ENCODE peak calls at places on chromosomes 4 and X, in eight cellular contexts. C is MM.1S; K is CD4-positive, alpha-beta T cell; T is T-helper 1 cell; F is sigmoid colon; O is NCI-H2029; M is ELR; D is germinal center. H is an unnamed sample.

GRCh38 chr4:120850048-120850599 is 72.4 kb downstream of the PRDM5 start:
- DNase-seq in C (no peak), K (no peak), D (no peak), F (no peak), M (peak), O (no peak), T (no peak), H (peak)

GRCh38 chrX:79268788-79269187 is 98.3 kb downstream of the ITM2A start:
- DNase-seq in K (no peak), D (no peak), C (no peak), M (no peak), F (no peak), O (no peak), T (no peak), H (no peak)

GRCh38 chr4:84965558-84966381 is 720 bp downstream of the WDFY3 start:
- DNase-seq in M (peak), F (peak), C (no peak), T (no peak), K (no peak), D (peak), O (peak), H (peak)

GRCh38 chrX:2463973-2464676 is 36.7 kb downstream of the DHRSX start:
- DNase-seq in T (no peak), C (no peak), F (no peak), D (no peak), M (peak), O (no peak), K (no peak), H (no peak)

GRCh38 chr4:150385606-150386005 is 196.3 kb upstream of the MAB21L2 start:
- DNase-seq in T (no peak), O (peak), K (no peak), D (no peak), M (peak), F (no peak), C (no peak), H (peak)

GRCh38 chr4:67885727-67886126 is 1.9 kb upstream of the TMPRSS11D start:
- DNase-seq in M (peak), O (no peak), D (no peak), K (no peak), F (no peak), C (no peak), T (no peak), H (peak)

GRCh38 chrX:106707771-106708454 is 18.6 kb upstream of the RNF128 start:
- DNase-seq in C (no peak), D (no peak), K (no peak), M (peak), F (no peak), O (no peak), T (no peak), H (peak)

GRCh38 chrX:110418220-110418856 is 59.7 kb downstream of the RTL9 start:
- DNase-seq in D (no peak), M (peak), C (peak), T (no peak), O (peak), K (no peak), F (no peak), H (peak)

GRCh38 chrX:10628906-10629305 is 8.5 kb upstream of the MID1 start:
- DNase-seq in K (no peak), M (peak), C (no peak), F (no peak), O (no peak), D (no peak), T (no peak), H (peak)

GRCh38 chr4:150510176-150510875 is 71.6 kb upstream of the MAB21L2 start:
- DNase-seq in O (no peak), M (peak), C (no peak), D (no peak), F (no peak), T (no peak), K (no peak), H (peak)

GRCh38 chr4:145484240-145484846 is 2.7 kb downstream of the SMAD1 start:
- DNase-seq in M (no peak), C (no peak), D (no peak), T (no peak), F (no peak), K (no peak), O (no peak), H (no peak)

GRCh38 chr4:27397886-27398285 is 537.2 kb downstream of the STIM2 start:
- DNase-seq in M (peak), D (no peak), F (no peak), O (no peak), T (no peak), C (no peak), K (no peak), H (peak)

GRCh38 chr4:30716671-30717207 is 3.4 kb upstream of the PCDH7 start:
- DNase-seq in O (no peak), M (peak), K (no peak), C (peak), F (no peak), T (no peak), D (no peak), H (no peak)

GRCh38 chrX:123184858-123185251 is 777 bp downstream of the GRIA3 start:
- DNase-seq in C (no peak), O (no peak), K (no peak), T (no peak), F (no peak), D (no peak), M (no peak), H (peak)

GRCh38 chr4:111579767-111580166 is 565.5 kb upstream of the FAM241A start:
- DNase-seq in T (no peak), K (no peak), O (no peak), F (no peak), C (no peak), M (no peak), D (no peak), H (no peak)

GRCh38 chr4:113069212-113069892 is 19.9 kb downstream of the ANK2 start:
- DNase-seq in M (peak), D (no peak), F (no peak), K (no peak), C (no peak), T (no peak), O (peak), H (peak)

GRCh38 chrX:84186603-84187358 is 1.2 kb downstream of the RPS6KA6 start:
- DNase-seq in M (peak), C (peak), O (no peak), T (no peak), K (no peak), D (peak), F (no peak), H (no peak)

GRCh38 chr4:16226816-16227461 is 668 bp upstream of the TAPT1 start:
- DNase-seq in K (no peak), T (peak), M (peak), C (peak), F (peak), D (peak), O (no peak), H (peak)

GRCh38 chrX:23578079-23578478 is 89.2 kb upstream of the PRDX4 start:
- DNase-seq in T (no peak), K (no peak), C (no peak), O (no peak), D (no peak), M (peak), F (no peak), H (peak)

GRCh38 chr4:152247271-152247975 is 288.5 kb downstream of the FBXW7 start:
- DNase-seq in K (no peak), F (no peak), D (no peak), M (no peak), T (no peak), O (no peak), C (no peak), H (no peak)

GRCh38 chrX:41981481-41982013 is 58.2 kb upstream of the CASK start:
- DNase-seq in O (no peak), D (no peak), F (no peak), C (no peak), K (no peak), M (peak), T (no peak), H (peak)

GRCh38 chr4:126778348-126778747 is 854.4 kb upstream of the INTU start:
- DNase-seq in M (peak), K (no peak), F (no peak), T (no peak), C (no peak), D (no peak), O (no peak), H (peak)

H was measured in M059J.